ENCODE peak calls at places on chromosomes 2 and 18, in seven cellular contexts. Z, W, U, G, I, D and X are unnamed samples.

GRCh38 chr2:160432633-160433032 is 61.0 kb downstream of the RBMS1 start:
- DNase-seq in Z (peak; percentile 42), W (peak; percentile 85), U (no peak), G (peak; percentile 87), I (no peak), D (peak; percentile 22), X (no peak)

GRCh38 chr2:231297108-231297908 is 98.2 kb upstream of the B3GNT7 start:
- DNase-seq in Z (peak; percentile 61), W (peak; percentile 67), U (peak; percentile 67), G (peak; percentile 54), I (peak; percentile 54), D (peak; percentile 37), X (peak; percentile 21)

GRCh38 chr2:4539121-4539520 is 835.7 kb downstream of the DCDC2C start:
- DNase-seq in Z (no peak), W (no peak), U (no peak), G (no peak), I (no peak), D (no peak), X (no peak)

GRCh38 chr2:173230181-173230580 is 124.5 kb upstream of the CDCA7 start:
- DNase-seq in Z (no peak), W (no peak), U (no peak), G (no peak), I (no peak), D (no peak), X (no peak)

GRCh38 chr2:23291274-23291673 is 93.7 kb upstream of the KLHL29 start:
- DNase-seq in Z (no peak), W (peak; percentile 14), U (no peak), G (no peak), I (no peak), D (peak; percentile 26), X (no peak)

GRCh38 chr18:47779381-47779780 is 151.1 kb downstream of the SMAD2 start:
- DNase-seq in Z (no peak), W (no peak), U (no peak), G (no peak), I (no peak), D (no peak), X (no peak)

GRCh38 chr2:105796131-105796638 is 51.5 kb downstream of the NCK2 start:
- DNase-seq in Z (no peak), W (no peak), U (no peak), G (no peak), I (no peak), D (no peak), X (no peak)

GRCh38 chr2:22634167-22634566 is 750.8 kb upstream of the KLHL29 start:
- DNase-seq in Z (no peak), W (no peak), U (no peak), G (no peak), I (no peak), D (no peak), X (no peak)

GRCh38 chr2:238644095-238645081 is 203.5 kb upstream of the TWIST2 start:
- DNase-seq in Z (no peak), W (peak; percentile 89), U (no peak), G (peak; percentile 86), I (peak; percentile 38), D (peak; percentile 89), X (peak; percentile 53)

GRCh38 chr18:46596119-46596518 is 60.9 kb downstream of the LOXHD1 start:
- DNase-seq in Z (no peak), W (no peak), U (no peak), G (peak; percentile 3), I (no peak), D (no peak), X (no peak)

GRCh38 chr2:121146630-121147029 is 138.4 kb downstream of the TFCP2L1 start:
- DNase-seq in Z (no peak), W (no peak), U (no peak), G (no peak), I (no peak), D (no peak), X (no peak)

GRCh38 chr2:100524331-100524730 is 38.5 kb upstream of the PDCL3 start:
- DNase-seq in Z (no peak), W (peak; percentile 4), U (no peak), G (peak; percentile 58), I (no peak), D (no peak), X (no peak)

GRCh38 chr2:72112421-72112820 is 35.2 kb downstream of the CYP26B1 start:
- DNase-seq in Z (no peak), W (peak; percentile 72), U (no peak), G (peak; percentile 45), I (no peak), D (peak; percentile 17), X (no peak)

GRCh38 chr18:6546229-6546628 is 131.5 kb upstream of the L3MBTL4 start:
- DNase-seq in Z (no peak), W (no peak), U (no peak), G (no peak), I (no peak), D (peak; percentile 82), X (peak; percentile 77)

GRCh38 chr2:211329882-211330281 is 773.5 kb downstream of the CPS1 start:
- DNase-seq in Z (no peak), W (no peak), U (no peak), G (no peak), I (no peak), D (no peak), X (no peak)

GRCh38 chr2:201218780-201219179 is 35.8 kb downstream of the CASP10 start:
- DNase-seq in Z (no peak), W (peak; percentile 39), U (no peak), G (peak; percentile 41), I (no peak), D (no peak), X (no peak)

GRCh38 chr2:231900486-231900942 is 25.7 kb downstream of the NPPC start:
- DNase-seq in Z (peak; percentile 77), W (peak; percentile 64), U (peak; percentile 47), G (peak; percentile 55), I (peak; percentile 85), D (peak; percentile 47), X (peak; percentile 43)

GRCh38 chr2:43179947-43180346 is 46.5 kb downstream of the ZFP36L2 start:
- DNase-seq in Z (no peak), W (no peak), U (no peak), G (no peak), I (no peak), D (no peak), X (no peak)

GRCh38 chr2:45259144-45259543 is 249.9 kb upstream of the SIX2 start:
- DNase-seq in Z (no peak), W (no peak), U (no peak), G (no peak), I (no peak), D (no peak), X (no peak)

GRCh38 chr2:27369471-27370025 is 590 bp downstream of the EIF2B4 start:
- DNase-seq in Z (peak; percentile 75), W (peak; percentile 71), U (peak; percentile 15), G (peak; percentile 50), I (no peak), D (peak; percentile 60), X (no peak)

GRCh38 chr18:63199743-63200241 is 119.8 kb downstream of the BCL2 start:
- DNase-seq in Z (no peak), W (no peak), U (no peak), G (no peak), I (no peak), D (no peak), X (no peak)

GRCh38 chr2:218284106-218284811 is 8.0 kb downstream of the TMBIM1 start:
- DNase-seq in Z (peak; percentile 61), W (peak; percentile 74), U (no peak), G (peak; percentile 80), I (peak; percentile 86), D (peak; percentile 81), X (no peak)

GRCh38 chr2:224448236-224448635 is 46.3 kb upstream of the FAM124B start:
- DNase-seq in Z (no peak), W (no peak), U (no peak), G (no peak), I (no peak), D (no peak), X (no peak)

GRCh38 chr2:77818186-77818585 is 296.0 kb upstream of the LRRTM4 start:
- DNase-seq in Z (no peak), W (no peak), U (no peak), G (no peak), I (no peak), D (no peak), X (no peak)

GRCh38 chr18:59881728-59882685 is 17.8 kb upstream of the PMAIP1 start:
- DNase-seq in Z (no peak), W (peak; percentile 72), U (no peak), G (peak; percentile 67), I (no peak), D (peak; percentile 30), X (no peak)

GRCh38 chr2:157441072-157441454 is 2.8 kb downstream of the CYTIP start:
- DNase-seq in Z (no peak), W (no peak), U (no peak), G (no peak), I (no peak), D (no peak), X (peak; percentile 4)